ENCODE peak calls at places on chromosome 3, in six cellular contexts. One of them, this sample, is unnamed.

GRCh38 chr3:65577875-65578274 is 460.8 kb downstream of the MAGI1 start:
- DNase-seq in thyroid gland: no peak
- DNase-seq in stomach: no peak
- DNase-seq in CD4-positive, alpha-beta T cell: no peak
- DNase-seq in heart right ventricle: no peak
- DNase-seq in colonic mucosa: no peak
- DNase-seq in this sample: no peak

GRCh38 chr3:40258555-40258954 is 51.0 kb upstream of the EIF1B start:
- DNase-seq in CD4-positive, alpha-beta T cell: no peak
- DNase-seq in stomach: no peak
- DNase-seq in thyroid gland: no peak
- DNase-seq in colonic mucosa: no peak
- DNase-seq in heart right ventricle: no peak
- DNase-seq in this sample: no peak

GRCh38 chr3:21715662-21716061 is 35.3 kb downstream of the ZNF385D start:
- DNase-seq in colonic mucosa: no peak
- DNase-seq in heart right ventricle: no peak
- DNase-seq in CD4-positive, alpha-beta T cell: no peak
- DNase-seq in thyroid gland: no peak
- DNase-seq in stomach: no peak
- DNase-seq in this sample: no peak

GRCh38 chr3:10023587-10024310 is 2.5 kb upstream of the FANCD2 start:
- DNase-seq in stomach: no peak
- DNase-seq in CD4-positive, alpha-beta T cell: no peak
- DNase-seq in colonic mucosa: no peak
- DNase-seq in thyroid gland: no peak
- DNase-seq in heart right ventricle: no peak
- DNase-seq in this sample: peak

GRCh38 chr3:54126551-54126950 is 4.2 kb downstream of the CACNA2D3 start:
- DNase-seq in colonic mucosa: no peak
- DNase-seq in stomach: no peak
- DNase-seq in CD4-positive, alpha-beta T cell: no peak
- DNase-seq in heart right ventricle: no peak
- DNase-seq in thyroid gland: no peak
- DNase-seq in this sample: no peak

GRCh38 chr3:24042174-24042878 is 97.2 kb downstream of the NR1D2 start:
- DNase-seq in stomach: no peak
- DNase-seq in CD4-positive, alpha-beta T cell: no peak
- DNase-seq in heart right ventricle: peak
- DNase-seq in colonic mucosa: no peak
- DNase-seq in thyroid gland: peak
- DNase-seq in this sample: no peak

GRCh38 chr3:194840661-194841514 is 155.2 kb downstream of the FAM43A start:
- DNase-seq in stomach: no peak
- DNase-seq in colonic mucosa: no peak
- DNase-seq in thyroid gland: no peak
- DNase-seq in CD4-positive, alpha-beta T cell: no peak
- DNase-seq in heart right ventricle: peak
- DNase-seq in this sample: no peak

GRCh38 chr3:32448686-32449474 is 53.8 kb downstream of the CMTM6 start:
- DNase-seq in stomach: peak
- DNase-seq in thyroid gland: peak
- DNase-seq in CD4-positive, alpha-beta T cell: no peak
- DNase-seq in heart right ventricle: no peak
- DNase-seq in colonic mucosa: no peak
- DNase-seq in this sample: no peak

GRCh38 chr3:158278187-158278586 is 168.3 kb downstream of the RSRC1 start:
- DNase-seq in stomach: no peak
- DNase-seq in thyroid gland: no peak
- DNase-seq in colonic mucosa: no peak
- DNase-seq in heart right ventricle: no peak
- DNase-seq in CD4-positive, alpha-beta T cell: no peak
- DNase-seq in this sample: no peak

GRCh38 chr3:160921020-160921635 is 165.1 kb downstream of the PPM1L start:
- DNase-seq in CD4-positive, alpha-beta T cell: no peak
- DNase-seq in stomach: peak
- DNase-seq in heart right ventricle: peak
- DNase-seq in thyroid gland: peak
- DNase-seq in colonic mucosa: no peak
- DNase-seq in this sample: no peak

GRCh38 chr3:25678581-25678980 is 13.9 kb upstream of the TOP2B start:
- DNase-seq in stomach: no peak
- DNase-seq in CD4-positive, alpha-beta T cell: no peak
- DNase-seq in thyroid gland: no peak
- DNase-seq in heart right ventricle: no peak
- DNase-seq in colonic mucosa: no peak
- DNase-seq in this sample: no peak

GRCh38 chr3:38151667-38152265 is 13.3 kb downstream of the MYD88 start:
- DNase-seq in stomach: peak
- DNase-seq in thyroid gland: no peak
- DNase-seq in CD4-positive, alpha-beta T cell: no peak
- DNase-seq in heart right ventricle: no peak
- DNase-seq in colonic mucosa: no peak
- DNase-seq in this sample: no peak

GRCh38 chr3:72405943-72406585 is 442.2 kb downstream of the SHQ1 start:
- DNase-seq in stomach: no peak
- DNase-seq in heart right ventricle: peak
- DNase-seq in colonic mucosa: no peak
- DNase-seq in CD4-positive, alpha-beta T cell: no peak
- DNase-seq in thyroid gland: peak
- DNase-seq in this sample: no peak

GRCh38 chr3:143123353-143123974 is 3.9 kb downstream of the CHST2 start:
- DNase-seq in stomach: no peak
- DNase-seq in thyroid gland: no peak
- DNase-seq in heart right ventricle: no peak
- DNase-seq in CD4-positive, alpha-beta T cell: no peak
- DNase-seq in colonic mucosa: no peak
- DNase-seq in this sample: no peak

GRCh38 chr3:145145461-145145860 is 1015.5 kb downstream of the PLOD2 start:
- DNase-seq in heart right ventricle: no peak
- DNase-seq in colonic mucosa: no peak
- DNase-seq in CD4-positive, alpha-beta T cell: no peak
- DNase-seq in stomach: no peak
- DNase-seq in thyroid gland: no peak
- DNase-seq in this sample: no peak

GRCh38 chr3:33131328-33132018 is 17.7 kb downstream of the CRTAP start:
- DNase-seq in CD4-positive, alpha-beta T cell: no peak
- DNase-seq in thyroid gland: peak
- DNase-seq in heart right ventricle: peak
- DNase-seq in colonic mucosa: peak
- DNase-seq in stomach: peak
- DNase-seq in this sample: peak

DNA sequence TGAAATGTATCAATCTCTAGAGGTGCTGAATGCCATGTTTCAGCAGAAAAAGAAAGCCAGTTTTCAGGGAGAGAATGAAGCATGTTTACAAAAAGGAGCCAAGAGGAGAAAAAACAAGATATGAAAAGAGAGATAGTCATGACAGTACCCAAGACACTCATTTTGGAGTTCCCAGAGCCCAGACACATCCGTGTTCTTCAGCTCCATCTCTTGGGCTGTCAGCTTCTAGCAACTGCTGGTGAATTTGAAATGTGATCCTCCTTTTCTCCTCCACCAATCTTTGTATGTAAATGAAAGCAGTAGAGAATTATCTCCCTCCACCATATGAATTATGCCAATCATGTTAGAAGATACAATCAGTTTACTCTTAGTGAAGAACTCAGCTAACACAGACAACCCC is 93.0 kb upstream of the SLC25A36 start:
- DNase-seq in colonic mucosa: no peak
- DNase-seq in thyroid gland: no peak
- DNase-seq in CD4-positive, alpha-beta T cell: no peak
- DNase-seq in heart right ventricle: no peak
- DNase-seq in stomach: no peak
- DNase-seq in this sample: no peak
- H3K27ac ChIP-seq in colonic mucosa: no peak
- H3K27ac ChIP-seq in thyroid gland: no peak
- H3K27ac ChIP-seq in CD4-positive, alpha-beta T cell: no peak
- H3K27ac ChIP-seq in heart right ventricle: no peak
- H3K27ac ChIP-seq in stomach: no peak
- H3K27ac ChIP-seq in this sample: no peak

GRCh38 chr3:60336061-60336460 is 915.2 kb downstream of the FHIT start:
- DNase-seq in heart right ventricle: no peak
- DNase-seq in CD4-positive, alpha-beta T cell: no peak
- DNase-seq in colonic mucosa: no peak
- DNase-seq in thyroid gland: no peak
- DNase-seq in stomach: no peak
- DNase-seq in this sample: no peak
- H3K27ac ChIP-seq in heart right ventricle: no peak
- H3K27ac ChIP-seq in CD4-positive, alpha-beta T cell: no peak
- H3K27ac ChIP-seq in colonic mucosa: no peak
- H3K27ac ChIP-seq in thyroid gland: no peak
- H3K27ac ChIP-seq in stomach: no peak
- H3K27ac ChIP-seq in this sample: no peak

GRCh38 chr3:123412811-123413588 is 35.9 kb downstream of the ADCY5 start:
- DNase-seq in thyroid gland: no peak
- DNase-seq in colonic mucosa: no peak
- DNase-seq in CD4-positive, alpha-beta T cell: no peak
- DNase-seq in stomach: no peak
- DNase-seq in heart right ventricle: peak
- DNase-seq in this sample: no peak
- H3K27ac ChIP-seq in thyroid gland: no peak
- H3K27ac ChIP-seq in colonic mucosa: peak
- H3K27ac ChIP-seq in CD4-positive, alpha-beta T cell: no peak
- H3K27ac ChIP-seq in stomach: peak
- H3K27ac ChIP-seq in heart right ventricle: peak
- H3K27ac ChIP-seq in this sample: no peak

GRCh38 chr3:66582721-66583141 is 81.9 kb upstream of the LRIG1 start:
- DNase-seq in heart right ventricle: no peak
- DNase-seq in thyroid gland: peak
- DNase-seq in CD4-positive, alpha-beta T cell: peak
- DNase-seq in stomach: no peak
- DNase-seq in colonic mucosa: no peak
- DNase-seq in this sample: no peak

GRCh38 chr3:66577804-66578203 is 77.0 kb upstream of the LRIG1 start:
- DNase-seq in thyroid gland: peak
- DNase-seq in CD4-positive, alpha-beta T cell: no peak
- DNase-seq in heart right ventricle: no peak
- DNase-seq in stomach: no peak
- DNase-seq in colonic mucosa: no peak
- DNase-seq in this sample: no peak

GRCh38 chr3:66583646-66584045 is 82.8 kb upstream of the LRIG1 start:
- DNase-seq in thyroid gland: no peak
- DNase-seq in colonic mucosa: no peak
- DNase-seq in heart right ventricle: no peak
- DNase-seq in stomach: no peak
- DNase-seq in CD4-positive, alpha-beta T cell: no peak
- DNase-seq in this sample: no peak

GRCh38 chr3:66585696-66586095 is 84.9 kb upstream of the LRIG1 start:
- DNase-seq in colonic mucosa: no peak
- DNase-seq in CD4-positive, alpha-beta T cell: no peak
- DNase-seq in heart right ventricle: no peak
- DNase-seq in thyroid gland: no peak
- DNase-seq in stomach: no peak
- DNase-seq in this sample: no peak

DNA sequence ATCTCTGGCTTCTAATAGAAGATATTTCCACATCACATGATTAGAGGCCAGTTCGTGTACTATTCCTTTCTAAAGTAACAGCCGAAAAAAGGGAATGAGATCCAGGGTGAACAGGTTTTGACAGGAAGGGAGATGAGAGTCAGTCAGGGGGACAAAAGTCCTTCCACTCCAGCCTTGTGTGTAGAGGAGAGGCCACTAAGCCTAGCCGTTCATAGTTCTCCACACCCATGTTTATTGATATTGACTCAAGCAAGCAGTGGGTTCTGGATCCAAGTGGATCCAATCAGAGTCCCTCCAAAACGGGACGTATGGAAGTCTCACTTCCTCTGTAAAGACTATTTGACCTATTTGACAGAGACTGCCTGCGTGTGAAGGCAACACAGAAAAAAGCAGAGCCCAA is 80.4 kb upstream of the LRIG1 start:
- DNase-seq in heart right ventricle: no peak
- DNase-seq in stomach: no peak
- DNase-seq in thyroid gland: no peak
- DNase-seq in CD4-positive, alpha-beta T cell: no peak
- DNase-seq in colonic mucosa: peak
- DNase-seq in this sample: no peak
- H3K27ac ChIP-seq in heart right ventricle: no peak
- H3K27ac ChIP-seq in stomach: no peak
- H3K27ac ChIP-seq in thyroid gland: no peak
- H3K27ac ChIP-seq in CD4-positive, alpha-beta T cell: no peak
- H3K27ac ChIP-seq in colonic mucosa: no peak
- H3K27ac ChIP-seq in this sample: no peak

GRCh38 chr3:42745291-42745745 is 27.7 kb downstream of the CCDC13 start:
- DNase-seq in thyroid gland: no peak
- DNase-seq in CD4-positive, alpha-beta T cell: no peak
- DNase-seq in stomach: no peak
- DNase-seq in heart right ventricle: no peak
- DNase-seq in colonic mucosa: no peak
- DNase-seq in this sample: no peak
- H3K27ac ChIP-seq in thyroid gland: peak
- H3K27ac ChIP-seq in CD4-positive, alpha-beta T cell: no peak
- H3K27ac ChIP-seq in stomach: peak
- H3K27ac ChIP-seq in heart right ventricle: peak
- H3K27ac ChIP-seq in colonic mucosa: no peak
- H3K27ac ChIP-seq in this sample: no peak

GRCh38 chr3:148205945-148206845 is 491.5 kb upstream of the AGTR1 start:
- DNase-seq in thyroid gland: no peak
- DNase-seq in CD4-positive, alpha-beta T cell: no peak
- DNase-seq in colonic mucosa: no peak
- DNase-seq in stomach: no peak
- DNase-seq in heart right ventricle: no peak
- DNase-seq in this sample: no peak
- H3K27ac ChIP-seq in thyroid gland: no peak
- H3K27ac ChIP-seq in CD4-positive, alpha-beta T cell: no peak
- H3K27ac ChIP-seq in colonic mucosa: no peak
- H3K27ac ChIP-seq in stomach: no peak
- H3K27ac ChIP-seq in heart right ventricle: no peak
- H3K27ac ChIP-seq in this sample: no peak